ENCODE peak calls at places on chromosomes 5 and 9, in four cellular contexts. M, N, R and W are unnamed samples.

GRCh38 chr9:88723751-88724150 is 188.8 kb downstream of the NXNL2 start:
- DNase-seq in M (no peak), N (no peak), R (no peak), W (no peak)

GRCh38 chr5:16894236-16895057 is 41.6 kb downstream of the MYO10 start:
- DNase-seq in M (no peak), N (peak), R (no peak), W (no peak)

GRCh38 chr9:130054428-130054786 is 701 bp downstream of the GPR107 start:
- DNase-seq in M (no peak), N (no peak), R (no peak), W (no peak)

GRCh38 chr5:122877518-122877917 is 32.1 kb downstream of the SNX24 start:
- DNase-seq in M (no peak), N (no peak), R (no peak), W (no peak)

GRCh38 chr5:140674211-140674610 is 835 bp upstream of the DND1 start:
- DNase-seq in M (no peak), N (no peak), R (no peak), W (no peak)

GRCh38 chr9:118882674-118883073 is 486.6 kb downstream of the BRINP1 start:
- DNase-seq in M (no peak), N (no peak), R (no peak), W (no peak)

GRCh38 chr5:4023701-4024100 is 428.1 kb downstream of the IRX1 start:
- DNase-seq in M (no peak), N (no peak), R (no peak), W (no peak)

GRCh38 chr5:102832445-102832844 is 77.3 kb downstream of the PAM start:
- DNase-seq in M (no peak), N (no peak), R (no peak), W (no peak)

GRCh38 chr5:170519500-170519899 is 15.7 kb downstream of the KCNIP1 start:
- DNase-seq in M (no peak), N (no peak), R (no peak), W (no peak)
- H3K27ac ChIP-seq in M (no peak), N (no peak), R (no peak), W (no peak)

DNA sequence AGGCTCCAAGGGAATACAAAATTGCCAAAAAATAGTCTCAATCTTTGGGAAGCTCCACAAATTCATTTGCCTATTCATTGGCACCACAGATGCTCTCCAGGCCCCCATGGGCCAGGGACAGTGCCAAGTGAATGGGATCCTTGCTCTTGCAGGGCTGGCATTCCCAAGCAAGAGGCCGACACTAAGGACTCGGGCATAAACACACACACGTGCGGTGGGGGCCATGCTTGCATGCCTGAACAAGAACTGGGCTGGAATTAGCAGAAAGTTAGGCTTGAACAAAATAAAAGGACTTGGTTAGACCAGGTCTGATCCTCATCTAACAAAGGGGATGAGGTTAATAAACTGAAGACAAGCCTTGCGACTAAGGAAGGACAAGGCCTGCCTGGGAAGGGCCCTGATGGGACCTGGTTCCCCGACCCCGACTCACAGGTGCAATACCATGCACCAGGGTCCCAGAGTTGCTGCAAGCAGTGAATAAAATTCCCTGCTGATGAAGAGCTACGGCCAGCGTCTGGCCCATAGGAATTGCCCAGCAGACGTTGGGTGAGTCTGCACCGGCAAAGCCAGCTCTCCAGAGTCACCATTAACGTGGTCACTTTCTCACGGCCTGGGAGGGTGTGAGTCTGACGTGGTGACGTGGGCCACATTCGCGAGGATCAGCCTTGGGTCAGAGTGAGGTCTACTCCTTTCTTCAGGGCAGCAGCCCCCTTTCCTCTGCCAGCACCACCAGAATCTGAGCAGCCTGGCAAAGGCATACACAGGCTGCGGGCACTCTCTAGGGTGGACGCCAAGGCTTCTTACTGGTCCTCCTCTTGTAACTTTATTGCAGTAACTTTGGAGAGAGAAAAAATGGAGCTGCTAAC is 77.4 kb upstream of the FCN1 start:
- DNase-seq in M (no peak), N (peak), R (no peak), W (no peak)
- H3K4me3 ChIP-seq in M (no peak), N (no peak), R (no peak), W (no peak)

GRCh38 chr9:94625835-94626234 is 13.5 kb downstream of the FBP1 start:
- DNase-seq in M (no peak), N (no peak), R (no peak), W (no peak)

GRCh38 chr9:94623253-94623652 is 16.1 kb downstream of the FBP1 start:
- DNase-seq in M (no peak), N (peak), R (no peak), W (no peak)

GRCh38 chr9:94627287-94627686 is 12.0 kb downstream of the FBP1 start:
- DNase-seq in M (no peak), N (no peak), R (no peak), W (no peak)

GRCh38 chr9:94622087-94622486 is 17.2 kb downstream of the FBP1 start:
- DNase-seq in M (no peak), N (no peak), R (no peak), W (no peak)

DNA sequence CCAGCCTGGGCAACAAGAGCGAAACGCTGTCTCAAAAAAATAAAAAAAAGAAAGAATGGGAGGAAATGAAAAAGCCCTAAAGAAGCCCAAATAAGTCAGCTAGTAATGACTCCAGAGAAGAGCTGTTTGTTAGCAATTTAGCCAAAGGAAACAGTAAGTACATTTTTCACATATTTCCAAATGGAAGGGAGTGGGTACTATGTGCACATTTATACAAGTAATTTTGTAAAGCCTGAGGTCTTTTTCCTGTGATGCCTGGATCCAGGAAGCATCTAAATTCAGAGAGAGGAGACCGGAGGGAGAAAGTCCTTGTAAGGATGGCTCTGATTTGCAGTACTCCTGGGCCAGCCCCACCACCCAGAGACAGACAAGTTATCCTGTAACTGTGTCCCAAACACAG is 14.7 kb downstream of the FBP1 start:
- DNase-seq in M (no peak), N (no peak), R (no peak), W (no peak)
- H3K27ac ChIP-seq in M (no peak), N (no peak), R (no peak), W (no peak)

GRCh38 chr9:117745598-117745997 is 41.4 kb downstream of the TLR4 start:
- DNase-seq in M (no peak), N (no peak), R (no peak), W (no peak)

GRCh38 chr9:117744390-117744789 is 40.2 kb downstream of the TLR4 start:
- DNase-seq in M (no peak), N (no peak), R (no peak), W (no peak)

GRCh38 chr9:117746263-117746662 is 42.1 kb downstream of the TLR4 start:
- DNase-seq in M (no peak), N (no peak), R (no peak), W (no peak)

GRCh38 chr9:117747571-117747970 is 43.4 kb downstream of the TLR4 start:
- DNase-seq in M (no peak), N (no peak), R (no peak), W (no peak)

GRCh38 chr9:117744856-117745389 is 40.7 kb downstream of the TLR4 start:
- DNase-seq in M (no peak), N (no peak), R (no peak), W (peak)
- H3K4me3 ChIP-seq in M (no peak), N (no peak), R (no peak), W (peak)

GRCh38 chr9:21549251-21549765 is 67.2 kb upstream of the IFNE start:
- DNase-seq in M (no peak), N (no peak), R (no peak), W (no peak)
- H3K27ac ChIP-seq in M (no peak), N (no peak), R (no peak), W (no peak)

GRCh38 chr9:4970970-4971641 is 14.0 kb upstream of the JAK2 start:
- DNase-seq in M (peak), N (no peak), R (no peak), W (no peak)
- H3K4me3 ChIP-seq in M (no peak), N (no peak), R (no peak), W (no peak)

DNA sequence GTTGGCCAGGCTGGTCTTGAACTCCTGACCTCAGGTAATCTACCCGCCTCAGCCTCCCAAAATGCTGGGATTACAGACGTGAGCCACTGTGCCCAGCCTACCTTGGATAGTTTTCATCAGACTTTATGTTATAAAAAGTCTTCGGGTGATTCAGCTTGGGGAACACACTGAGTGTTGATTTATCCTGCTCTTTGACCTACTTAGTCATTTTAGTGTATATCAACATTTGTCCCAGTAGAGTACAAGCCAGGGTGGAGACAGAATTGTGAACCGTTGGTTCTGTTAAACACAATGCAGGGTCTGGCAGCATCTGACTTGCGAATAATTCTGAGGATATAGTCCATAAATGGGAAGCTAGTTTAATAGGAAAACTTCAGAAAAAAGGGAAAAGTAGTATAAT is 39.7 kb downstream of the NFX1 start:
- DNase-seq in M (no peak), N (no peak), R (no peak), W (no peak)
- H3K27ac ChIP-seq in M (no peak), N (no peak), R (peak), W (peak)

GRCh38 chr9:124008307-124008854 is 3.2 kb upstream of the LHX2 start:
- DNase-seq in M (no peak), N (peak), R (no peak), W (no peak)

GRCh38 chr9:124006448-124007156 is 5.0 kb upstream of the LHX2 start:
- DNase-seq in M (no peak), N (no peak), R (no peak), W (no peak)

GRCh38 chr9:124007157-124007460 is 4.5 kb upstream of the LHX2 start:
- DNase-seq in M (no peak), N (no peak), R (no peak), W (no peak)

GRCh38 chr9:124008855-124009834 is 2.4 kb upstream of the LHX2 start:
- DNase-seq in M (no peak), N (peak), R (no peak), W (no peak)

DNA sequence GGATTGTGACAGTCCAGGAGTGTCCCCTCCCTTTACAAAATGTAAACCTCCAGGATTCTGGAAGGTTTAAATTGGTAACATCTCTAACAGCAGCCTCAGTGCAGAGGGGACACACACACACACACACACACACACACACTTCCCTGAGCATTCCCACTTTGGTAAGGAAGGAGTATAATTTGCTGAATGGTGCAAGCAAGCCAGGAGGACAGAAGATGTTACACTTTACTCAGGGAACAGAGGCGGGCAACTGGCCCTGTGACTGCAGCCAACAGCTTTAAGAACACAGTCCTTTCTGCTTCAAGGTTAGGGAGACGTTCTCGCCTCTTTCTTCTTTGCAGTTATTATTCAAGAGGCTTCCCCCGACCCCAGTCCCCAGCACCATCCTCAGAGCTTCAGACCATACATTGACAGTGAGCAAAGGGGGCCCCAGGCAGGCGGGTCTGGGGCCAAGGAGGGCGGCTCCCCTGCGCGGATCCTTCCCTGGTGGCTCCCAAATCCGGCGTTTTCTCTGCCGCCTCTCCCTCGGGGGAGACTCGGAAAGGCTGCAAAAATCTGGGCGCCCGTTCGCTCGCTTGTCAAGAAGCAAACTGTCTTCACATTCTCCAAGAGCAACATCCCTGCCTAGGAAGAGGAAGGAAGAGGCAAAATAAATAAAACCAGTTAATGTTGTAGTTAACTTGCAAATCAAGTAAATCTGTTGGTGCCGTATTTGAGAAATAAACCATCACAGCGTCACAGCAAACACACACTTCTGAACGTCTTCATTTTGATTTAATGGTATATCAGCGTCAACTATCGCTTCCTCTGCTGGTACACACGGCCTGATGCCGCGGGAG is 3.9 kb upstream of the LHX2 start:
- DNase-seq in M (no peak), N (no peak), R (no peak), W (no peak)
- H3K4me3 ChIP-seq in M (no peak), N (peak), R (no peak), W (no peak)

GRCh38 chr9:111945216-111945615 is 48.6 kb downstream of the UGCG start:
- DNase-seq in M (no peak), N (no peak), R (no peak), W (no peak)
- H3K27ac ChIP-seq in M (no peak), N (no peak), R (no peak), W (no peak)